ENCODE peak calls at places on chromosomes 2 and 18, in six cellular contexts. X is upper lobe of left lung, L is K562, N is HCT116, M is GM12878, J is HepG2. Y is an unnamed sample.

GRCh38 chr2:150674283-150674682 is 186.8 kb upstream of the RND3 start:
- ATAC-seq in J (no peak), L (no peak), X (no peak), M (no peak), N (no peak), Y (no peak)

GRCh38 chr2:239583879-239584859 is 183.3 kb upstream of the HDAC4 start:
- ATAC-seq in X (peak; percentile 8), N (no peak), M (no peak), J (no peak), L (no peak), Y (no peak)

GRCh38 chr2:102604754-102605153 is 14.6 kb upstream of the SLC9A2 start:
- ATAC-seq in X (no peak), N (no peak), M (no peak), J (no peak), L (no peak), Y (no peak)

GRCh38 chr2:199485732-199486335 is 28.1 kb upstream of the SATB2 start:
- ATAC-seq in N (peak; percentile 93), L (peak; percentile 96), J (peak; percentile 97), M (peak; percentile 95), X (no peak), Y (no peak)

GRCh38 chr2:155690785-155691184 is 641.7 kb downstream of the NR4A2 start:
- ATAC-seq in M (peak; percentile 83), J (no peak), N (no peak), X (no peak), L (no peak), Y (no peak)

GRCh38 chr18:56870982-56871381 is 219.8 kb downstream of the WDR7 start:
- ATAC-seq in X (no peak), M (no peak), J (no peak), L (no peak), N (no peak), Y (no peak)

GRCh38 chr2:45607701-45608100 is 3.4 kb downstream of the SRBD1 start:
- ATAC-seq in L (peak; percentile 65), J (peak; percentile 26), M (no peak), N (peak; percentile 37), X (no peak), Y (no peak)

GRCh38 chr18:48973731-48974130 is 23.0 kb upstream of the SMAD7 start:
- ATAC-seq in M (peak; percentile 20), J (no peak), N (no peak), L (no peak), X (peak; percentile 27), Y (no peak)

GRCh38 chr2:28224648-28225471 is 167.8 kb upstream of the FOSL2 start:
- ATAC-seq in N (no peak), M (no peak), X (no peak), L (no peak), J (no peak), Y (peak; percentile 28)

GRCh38 chr2:157720504-157720903 is 91.8 kb upstream of the ACVR1C start:
- ATAC-seq in J (no peak), N (no peak), L (no peak), M (no peak), X (no peak), Y (no peak)

GRCh38 chr2:54546518-54546917 is 90.4 kb downstream of the SPTBN1 start:
- ATAC-seq in N (no peak), M (peak; percentile 5), J (no peak), X (no peak), L (peak; percentile 48), Y (no peak)

DNA sequence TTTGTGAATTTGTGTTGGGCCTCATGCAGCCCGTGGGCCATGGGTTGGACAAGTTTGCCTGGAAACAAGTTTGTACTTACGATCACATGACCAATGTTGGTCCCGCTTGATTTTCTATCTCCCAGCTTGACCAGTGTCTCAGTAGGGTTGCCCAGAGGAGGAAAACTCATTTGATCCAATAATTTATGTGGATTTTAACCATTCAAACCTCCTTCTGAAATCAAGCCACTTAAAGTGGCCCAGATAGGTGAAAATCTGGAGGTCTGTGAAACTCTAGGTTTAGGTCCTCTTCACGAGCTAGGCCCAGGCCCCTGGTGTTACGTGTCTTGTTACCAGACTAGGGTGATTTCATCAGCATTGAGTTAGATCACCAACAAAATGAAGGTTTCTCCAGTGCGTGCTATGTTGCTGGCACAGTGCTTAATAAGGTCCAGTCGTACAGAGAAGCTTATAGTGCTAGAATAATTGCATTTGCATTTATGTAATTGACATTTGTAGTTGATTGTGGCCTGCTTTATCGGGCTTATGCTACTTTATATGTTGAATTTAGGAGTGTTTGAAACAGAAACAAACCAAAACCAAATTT is 4.4 kb downstream of the ACTR2 start:
- ATAC-seq in N (no peak), J (no peak), L (peak; percentile 30), M (peak; percentile 40), X (no peak), Y (no peak)
- TF ChIP-seq POLR2AphosphoS5 in N (no peak), J (no peak), L (peak; percentile 28), M (peak; percentile 74), X (no peak), Y (no peak)

GRCh38 chr2:74534411-74534810 is 4.7 kb downstream of the HTRA2 start:
- ATAC-seq in M (no peak), N (no peak), L (no peak), X (no peak), J (no peak), Y (no peak)
- TF ChIP-seq POLR2A in M (peak; percentile 31), N (no peak), L (no peak), X (no peak), J (no peak), Y (no peak)

GRCh38 chr2:20563251-20563650 is 87.6 kb downstream of the HS1BP3 start:
- ATAC-seq in L (no peak), M (no peak), N (no peak), X (no peak), J (no peak), Y (no peak)

GRCh38 chr2:20565623-20566236 is 85.2 kb downstream of the HS1BP3 start:
- ATAC-seq in M (no peak), J (peak; percentile 34), N (no peak), L (peak; percentile 11), X (no peak), Y (peak; percentile 52)

GRCh38 chr2:20565101-20565622 is 85.7 kb downstream of the HS1BP3 start:
- ATAC-seq in N (no peak), X (no peak), L (no peak), J (no peak), M (no peak), Y (no peak)

GRCh38 chr2:20562540-20563225 is 88.2 kb downstream of the HS1BP3 start:
- ATAC-seq in M (peak; percentile 19), N (peak; percentile 71), J (peak; percentile 72), X (no peak), L (peak; percentile 60), Y (no peak)

GRCh38 chr2:20563833-20564232 is 87.1 kb downstream of the HS1BP3 start:
- ATAC-seq in X (no peak), L (no peak), M (no peak), N (no peak), J (no peak), Y (no peak)
- TF ChIP-seq POLR2AphosphoS5 in X (no peak), L (no peak), M (no peak), N (no peak), J (no peak), Y (no peak)

DNA sequence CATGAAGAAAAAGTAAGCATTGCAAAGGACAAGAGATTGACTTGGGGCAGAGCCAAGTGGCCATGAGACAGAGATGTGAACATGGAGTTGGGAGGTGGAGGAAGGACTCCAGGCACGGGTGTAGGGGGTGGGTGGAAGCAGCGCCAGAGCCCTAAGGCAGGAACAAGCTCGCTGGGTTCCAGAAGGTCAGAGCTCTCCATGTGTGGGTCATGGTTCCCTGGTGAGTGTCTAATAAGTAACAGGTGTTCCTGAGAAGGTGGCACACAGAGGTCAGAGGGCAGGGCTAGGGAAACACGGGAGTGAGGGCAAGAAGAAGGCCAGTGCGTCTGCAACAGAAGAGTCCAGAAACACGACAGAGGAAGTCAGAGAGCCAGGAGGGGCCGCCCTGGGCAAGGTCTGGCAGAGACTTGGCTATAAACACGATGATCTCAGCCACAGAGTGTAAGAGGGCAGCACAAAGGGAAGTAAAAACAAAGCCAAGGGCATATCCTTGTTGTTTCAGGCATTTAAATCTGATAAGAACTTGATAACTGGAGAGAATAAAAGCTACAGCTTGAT is 260.8 kb downstream of the TGIF1 start:
- ATAC-seq in X (peak; percentile 84), L (peak; percentile 9), N (no peak), M (peak; percentile 34), J (peak; percentile 42), Y (peak; percentile 78)
- TF ChIP-seq POLR2A in X (peak; percentile 31), L (no peak), N (no peak), M (no peak), J (no peak), Y (no peak)

DNA sequence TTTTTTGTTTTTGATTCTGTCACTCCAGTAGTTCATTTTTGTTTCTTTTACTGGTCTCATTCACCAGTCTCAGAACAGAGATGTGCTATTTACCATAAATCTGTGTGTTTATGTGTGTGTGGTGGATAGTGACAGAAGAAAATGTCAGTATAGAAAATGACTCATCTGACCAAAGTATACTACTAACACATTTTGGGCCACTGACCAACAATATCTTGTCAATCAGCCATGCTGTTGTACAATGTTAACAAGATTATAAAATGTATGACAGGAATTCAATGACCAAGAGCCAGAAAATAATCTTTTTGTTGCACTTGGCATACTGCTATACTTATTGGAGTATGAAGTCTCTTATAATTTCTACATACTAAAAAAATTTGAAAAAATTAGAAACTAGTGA is 1081.4 kb upstream of the NRXN1 start:
- ATAC-seq in X (no peak), M (no peak), L (no peak), J (no peak), N (no peak), Y (no peak)
- TF ChIP-seq POLR2AphosphoS5 in X (no peak), M (no peak), L (no peak), J (no peak), N (no peak), Y (no peak)